ENCODE peak calls at places on chromosomes 16 and 17, in six cellular contexts. One of them, this sample, is unnamed. For H3K36me3, the result is how much of the 10 kb centered on the place peaks cover.

GRCh38 chr17:4852504-4853075 is 19.4 kb downstream of the MINK1 start:
- DNase-seq in CD8-positive, alpha-beta T cell: peak
- DNase-seq in tibial nerve: no peak
- DNase-seq in brain microvascular endothelial cell: peak
- DNase-seq in fibroblast of lung: peak
- DNase-seq in uterus: no peak
- DNase-seq in this sample: peak

GRCh38 chr17:79515646-79516604 is 94.9 kb downstream of the RBFOX3 start:
- DNase-seq in brain microvascular endothelial cell: no peak
- DNase-seq in CD8-positive, alpha-beta T cell: no peak
- DNase-seq in fibroblast of lung: peak
- DNase-seq in uterus: no peak
- DNase-seq in tibial nerve: no peak
- DNase-seq in this sample: no peak

GRCh38 chr17:17750881-17751280 is 69.6 kb downstream of the RAI1 start:
- DNase-seq in tibial nerve: no peak
- DNase-seq in uterus: no peak
- DNase-seq in fibroblast of lung: no peak
- DNase-seq in brain microvascular endothelial cell: no peak
- DNase-seq in CD8-positive, alpha-beta T cell: peak
- DNase-seq in this sample: no peak

GRCh38 chr16:19929062-19929511 is 44.4 kb upstream of the GPRC5B start:
- DNase-seq in tibial nerve: no peak
- DNase-seq in uterus: no peak
- DNase-seq in CD8-positive, alpha-beta T cell: no peak
- DNase-seq in fibroblast of lung: no peak
- DNase-seq in brain microvascular endothelial cell: no peak
- DNase-seq in this sample: no peak

GRCh38 chr16:66376114-66376513 is 9.6 kb downstream of the CDH5 start:
- DNase-seq in CD8-positive, alpha-beta T cell: no peak
- DNase-seq in tibial nerve: no peak
- DNase-seq in uterus: no peak
- DNase-seq in brain microvascular endothelial cell: no peak
- DNase-seq in fibroblast of lung: no peak
- DNase-seq in this sample: no peak

GRCh38 chr17:45104029-45104428 is 28.3 kb downstream of the PLCD3 start:
- DNase-seq in tibial nerve: no peak
- DNase-seq in fibroblast of lung: no peak
- DNase-seq in uterus: no peak
- DNase-seq in brain microvascular endothelial cell: no peak
- DNase-seq in CD8-positive, alpha-beta T cell: no peak
- DNase-seq in this sample: no peak

GRCh38 chr17:5034063-5034462 is 1.2 kb downstream of the SLC52A1 start:
- DNase-seq in tibial nerve: no peak
- DNase-seq in brain microvascular endothelial cell: no peak
- DNase-seq in fibroblast of lung: no peak
- DNase-seq in CD8-positive, alpha-beta T cell: no peak
- DNase-seq in uterus: no peak
- DNase-seq in this sample: no peak

GRCh38 chr17:6495450-6496115 is 51.3 kb downstream of the PIMREG start:
- DNase-seq in fibroblast of lung: no peak
- DNase-seq in tibial nerve: no peak
- DNase-seq in CD8-positive, alpha-beta T cell: no peak
- DNase-seq in uterus: no peak
- DNase-seq in brain microvascular endothelial cell: no peak
- DNase-seq in this sample: no peak

GRCh38 chr17:48055531-48056245 is 7.5 kb downstream of the NFE2L1 start:
- DNase-seq in brain microvascular endothelial cell: no peak
- DNase-seq in uterus: no peak
- DNase-seq in tibial nerve: no peak
- DNase-seq in CD8-positive, alpha-beta T cell: no peak
- DNase-seq in fibroblast of lung: peak
- DNase-seq in this sample: no peak

GRCh38 chr17:63290784-63291183 is 155.3 kb downstream of the CYB561 start:
- DNase-seq in tibial nerve: no peak
- DNase-seq in CD8-positive, alpha-beta T cell: no peak
- DNase-seq in uterus: no peak
- DNase-seq in fibroblast of lung: no peak
- DNase-seq in brain microvascular endothelial cell: no peak
- DNase-seq in this sample: no peak

GRCh38 chr17:78012428-78012827 is 53.9 kb downstream of the TNRC6C start:
- DNase-seq in uterus: no peak
- DNase-seq in tibial nerve: no peak
- DNase-seq in CD8-positive, alpha-beta T cell: no peak
- DNase-seq in fibroblast of lung: no peak
- DNase-seq in brain microvascular endothelial cell: no peak
- DNase-seq in this sample: no peak

GRCh38 chr17:20121359-20122235 is 112.4 kb downstream of the SPECC1 start:
- DNase-seq in tibial nerve: peak
- DNase-seq in CD8-positive, alpha-beta T cell: peak
- DNase-seq in fibroblast of lung: peak
- DNase-seq in uterus: peak
- DNase-seq in brain microvascular endothelial cell: peak
- DNase-seq in this sample: peak

GRCh38 chr17:52035336-52035915 is 123.1 kb downstream of the CA10 start:
- DNase-seq in brain microvascular endothelial cell: no peak
- DNase-seq in tibial nerve: no peak
- DNase-seq in uterus: no peak
- DNase-seq in CD8-positive, alpha-beta T cell: no peak
- DNase-seq in fibroblast of lung: no peak
- DNase-seq in this sample: no peak

GRCh38 chr16:50859628-50860360 is 117.9 kb downstream of the CYLD start:
- DNase-seq in tibial nerve: no peak
- DNase-seq in CD8-positive, alpha-beta T cell: no peak
- DNase-seq in fibroblast of lung: no peak
- DNase-seq in uterus: no peak
- DNase-seq in brain microvascular endothelial cell: no peak
- DNase-seq in this sample: peak

GRCh38 chr17:18129041-18129502 is 20.5 kb downstream of the MYO15A start:
- DNase-seq in CD8-positive, alpha-beta T cell: no peak
- DNase-seq in fibroblast of lung: peak
- DNase-seq in tibial nerve: no peak
- DNase-seq in uterus: no peak
- DNase-seq in brain microvascular endothelial cell: peak
- DNase-seq in this sample: no peak

GRCh38 chr17:47099451-47099986 is 89.6 kb downstream of the CDC27 start:
- DNase-seq in uterus: no peak
- DNase-seq in brain microvascular endothelial cell: no peak
- DNase-seq in tibial nerve: no peak
- DNase-seq in CD8-positive, alpha-beta T cell: peak
- DNase-seq in fibroblast of lung: no peak
- DNase-seq in this sample: peak

GRCh38 chr16:35210681-35211433 is 1751.4 kb downstream of the TP53TG3F start:
- DNase-seq in tibial nerve: no peak
- DNase-seq in fibroblast of lung: no peak
- DNase-seq in brain microvascular endothelial cell: no peak
- DNase-seq in uterus: no peak
- DNase-seq in CD8-positive, alpha-beta T cell: no peak
- DNase-seq in this sample: no peak

GRCh38 chr17:41060052-41060604 is at the start of gene KRTAP2-3:
- DNase-seq in tibial nerve: no peak
- DNase-seq in fibroblast of lung: peak
- DNase-seq in brain microvascular endothelial cell: peak
- DNase-seq in uterus: no peak
- DNase-seq in CD8-positive, alpha-beta T cell: no peak
- DNase-seq in this sample: no peak

GRCh38 chr17:21089933-21090888 is 36.6 kb upstream of the DHRS7B start:
- DNase-seq in fibroblast of lung: no peak
- DNase-seq in brain microvascular endothelial cell: no peak
- DNase-seq in CD8-positive, alpha-beta T cell: no peak
- DNase-seq in tibial nerve: no peak
- DNase-seq in uterus: no peak
- DNase-seq in this sample: no peak

GRCh38 chr16:67154578-67155304 is 3.9 kb upstream of the B3GNT9 start:
- DNase-seq in uterus: no peak
- DNase-seq in brain microvascular endothelial cell: no peak
- DNase-seq in tibial nerve: no peak
- DNase-seq in CD8-positive, alpha-beta T cell: no peak
- DNase-seq in fibroblast of lung: no peak
- DNase-seq in this sample: peak

GRCh38 chr16:5870886-5871715 is 773.5 kb upstream of the EEF2KMT start:
- DNase-seq in fibroblast of lung: no peak
- DNase-seq in brain microvascular endothelial cell: no peak
- DNase-seq in uterus: no peak
- DNase-seq in tibial nerve: no peak
- DNase-seq in CD8-positive, alpha-beta T cell: no peak
- DNase-seq in this sample: no peak

DNA sequence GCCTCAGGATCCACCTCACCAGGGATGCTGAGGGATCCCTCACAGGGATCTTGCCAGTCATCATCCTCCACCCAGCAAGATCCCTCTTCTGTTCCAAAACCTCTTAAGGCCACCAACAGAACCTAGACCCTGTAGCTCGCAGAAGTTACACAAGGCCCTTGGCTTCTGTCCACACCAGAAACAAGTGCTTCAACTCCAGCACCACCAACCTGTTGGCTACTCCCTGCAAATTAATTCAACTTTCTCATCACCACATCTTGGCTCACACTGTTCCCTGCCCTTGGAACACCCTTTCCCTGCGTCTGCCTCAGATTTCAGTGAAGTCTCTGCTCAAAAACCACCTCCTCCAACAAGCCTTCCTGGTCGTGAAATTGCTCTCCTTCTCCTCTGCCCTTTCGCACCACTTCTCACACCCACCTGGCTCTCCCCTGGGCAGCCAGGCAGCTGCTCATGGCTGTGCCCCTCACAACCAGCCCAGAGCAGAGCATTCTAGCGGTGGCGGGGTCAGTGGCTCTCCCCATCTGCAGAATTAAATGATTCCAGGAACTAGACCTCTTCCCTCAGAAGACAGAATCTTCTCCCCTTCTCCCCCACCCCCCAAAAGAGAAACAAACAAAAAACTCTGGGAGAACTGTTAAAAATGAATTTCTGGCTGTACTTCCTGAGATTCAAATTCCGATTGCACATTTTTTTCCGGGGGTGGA is 1.8 kb downstream of the PLLP start:
- DNase-seq in tibial nerve: no peak
- DNase-seq in CD8-positive, alpha-beta T cell: no peak
- DNase-seq in brain microvascular endothelial cell: no peak
- DNase-seq in uterus: no peak
- DNase-seq in fibroblast of lung: no peak
- DNase-seq in this sample: no peak
- H3K36me3 ChIP-seq in tibial nerve: under half
- H3K36me3 ChIP-seq in CD8-positive, alpha-beta T cell: under half
- H3K36me3 ChIP-seq in brain microvascular endothelial cell: under half
- H3K36me3 ChIP-seq in uterus: under half
- H3K36me3 ChIP-seq in fibroblast of lung: under half
- H3K36me3 ChIP-seq in this sample: under half

GRCh38 chr16:17434006-17434405 is 36.8 kb downstream of the XYLT1 start:
- DNase-seq in tibial nerve: no peak
- DNase-seq in uterus: peak
- DNase-seq in fibroblast of lung: no peak
- DNase-seq in brain microvascular endothelial cell: no peak
- DNase-seq in CD8-positive, alpha-beta T cell: no peak
- DNase-seq in this sample: no peak
- H3K4me3 ChIP-seq in tibial nerve: no peak
- H3K4me3 ChIP-seq in uterus: no peak
- H3K4me3 ChIP-seq in fibroblast of lung: no peak
- H3K4me3 ChIP-seq in brain microvascular endothelial cell: no peak
- H3K4me3 ChIP-seq in CD8-positive, alpha-beta T cell: no peak
- H3K4me3 ChIP-seq in this sample: no peak

DNA sequence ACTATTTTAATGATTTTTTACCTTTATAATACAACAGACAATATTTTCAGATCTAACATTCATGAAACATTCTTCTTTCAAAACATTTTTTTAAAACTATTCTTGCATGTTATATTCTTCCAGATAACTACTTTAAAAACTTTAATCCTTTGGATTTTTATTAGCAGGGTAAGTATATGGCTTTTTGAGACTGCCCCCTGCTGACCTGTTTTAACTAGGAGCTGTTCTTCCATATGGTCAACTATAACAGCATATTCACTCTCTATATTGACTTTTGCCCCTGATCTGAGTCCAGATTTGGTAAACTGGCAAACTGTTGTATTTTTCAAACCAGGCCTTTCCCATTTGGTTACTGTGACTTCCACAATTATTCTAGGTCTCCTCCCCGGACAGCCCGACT is 16.5 kb downstream of the ZNF18 start:
- DNase-seq in brain microvascular endothelial cell: peak
- DNase-seq in fibroblast of lung: no peak
- DNase-seq in tibial nerve: no peak
- DNase-seq in uterus: no peak
- DNase-seq in CD8-positive, alpha-beta T cell: no peak
- DNase-seq in this sample: no peak
- TF ChIP-seq CTCF in brain microvascular endothelial cell: peak
- TF ChIP-seq CTCF in fibroblast of lung: peak
- TF ChIP-seq CTCF in tibial nerve: peak
- TF ChIP-seq CTCF in uterus: no peak
- TF ChIP-seq CTCF in CD8-positive, alpha-beta T cell: no peak
- TF ChIP-seq CTCF in this sample: no peak

GRCh38 chr16:84567446-84567962 is 50.4 kb downstream of the COTL1 start:
- DNase-seq in uterus: no peak
- DNase-seq in fibroblast of lung: no peak
- DNase-seq in CD8-positive, alpha-beta T cell: no peak
- DNase-seq in brain microvascular endothelial cell: no peak
- DNase-seq in tibial nerve: no peak
- DNase-seq in this sample: no peak

GRCh38 chr16:84563776-84564420 is 54.0 kb downstream of the COTL1 start:
- DNase-seq in tibial nerve: no peak
- DNase-seq in fibroblast of lung: no peak
- DNase-seq in CD8-positive, alpha-beta T cell: no peak
- DNase-seq in uterus: no peak
- DNase-seq in brain microvascular endothelial cell: no peak
- DNase-seq in this sample: no peak

GRCh38 chr16:84566580-84567244 is 51.2 kb downstream of the COTL1 start:
- DNase-seq in tibial nerve: no peak
- DNase-seq in uterus: no peak
- DNase-seq in CD8-positive, alpha-beta T cell: no peak
- DNase-seq in fibroblast of lung: no peak
- DNase-seq in brain microvascular endothelial cell: no peak
- DNase-seq in this sample: no peak

GRCh38 chr16:84568066-84568465 is 49.8 kb downstream of the COTL1 start:
- DNase-seq in uterus: no peak
- DNase-seq in CD8-positive, alpha-beta T cell: no peak
- DNase-seq in tibial nerve: no peak
- DNase-seq in fibroblast of lung: no peak
- DNase-seq in brain microvascular endothelial cell: no peak
- DNase-seq in this sample: no peak

DNA sequence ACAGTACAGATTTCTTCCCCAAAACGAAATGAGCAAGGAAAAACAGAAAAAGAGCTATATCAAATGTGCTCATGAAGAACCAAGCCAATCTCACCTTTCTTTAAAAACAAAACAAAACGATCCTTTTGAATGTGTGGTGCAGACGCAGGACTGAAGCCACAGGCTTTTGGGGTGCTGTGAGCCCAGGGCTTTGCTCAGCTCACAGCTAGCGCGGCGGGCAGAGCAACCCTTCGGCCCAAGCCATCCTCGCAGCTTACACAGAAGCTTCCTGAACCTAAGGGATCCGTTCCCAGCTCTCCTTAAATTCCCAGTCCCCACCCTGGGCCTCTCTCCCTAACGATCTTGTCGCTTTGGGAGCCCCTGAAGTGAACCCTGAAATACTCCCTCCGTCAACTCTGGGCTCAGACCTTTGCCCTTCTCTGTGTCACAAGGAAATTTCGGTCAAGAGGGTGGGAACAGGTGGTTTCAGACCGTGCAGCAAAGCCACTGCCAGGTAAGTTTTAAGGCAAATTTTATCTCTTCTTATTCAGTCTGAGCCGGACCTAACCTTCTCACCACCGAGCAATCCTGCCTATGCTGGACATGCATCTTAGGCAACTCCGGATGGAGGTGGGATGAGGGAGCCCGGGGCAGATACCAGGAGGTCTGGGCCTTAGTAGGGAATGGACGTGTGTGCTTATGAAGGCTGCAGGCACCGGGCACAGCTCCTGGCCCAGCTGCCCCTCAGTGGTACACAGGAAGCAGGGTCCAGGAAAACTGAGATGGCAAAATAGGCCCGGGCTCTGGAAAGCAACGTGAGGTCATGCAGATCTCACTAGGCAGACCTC is 52.0 kb downstream of the COTL1 start:
- DNase-seq in uterus: no peak
- DNase-seq in brain microvascular endothelial cell: no peak
- DNase-seq in tibial nerve: no peak
- DNase-seq in CD8-positive, alpha-beta T cell: no peak
- DNase-seq in fibroblast of lung: no peak
- DNase-seq in this sample: no peak
- H3K36me3 ChIP-seq in uterus: under half
- H3K36me3 ChIP-seq in brain microvascular endothelial cell: half or more
- H3K36me3 ChIP-seq in tibial nerve: under half
- H3K36me3 ChIP-seq in CD8-positive, alpha-beta T cell: under half
- H3K36me3 ChIP-seq in fibroblast of lung: under half
- H3K36me3 ChIP-seq in this sample: under half